ENCODE peak calls at places on chromosomes 7 and 10, in eight cellular contexts. One of them, this sample, is unnamed.
A peak's percentile ranks its signal among the peaks of the same experiment; 100 is the strongest.

GRCh38 chr7:129655801-129656200 is 44.3 kb downstream of the NRF1 start:
- DNase-seq in PC-3: no peak
- DNase-seq in cardiac muscle cell: no peak
- DNase-seq in Caco-2: no peak
- DNase-seq in fibroblast of pulmonary artery: no peak
- DNase-seq in ovary: no peak
- DNase-seq in A549: no peak
- DNase-seq in fibroblast of mammary gland: no peak
- DNase-seq in this sample: no peak

GRCh38 chr7:135715673-135716072 is 12.3 kb downstream of the SLC13A4 start:
- DNase-seq in PC-3: no peak
- DNase-seq in cardiac muscle cell: no peak
- DNase-seq in Caco-2: no peak
- DNase-seq in fibroblast of pulmonary artery: no peak
- DNase-seq in ovary: no peak
- DNase-seq in A549: no peak
- DNase-seq in fibroblast of mammary gland: no peak
- DNase-seq in this sample: no peak

GRCh38 chr10:14571866-14572507 is 202.7 kb downstream of the FAM107B start:
- DNase-seq in PC-3: peak; percentile 72
- DNase-seq in cardiac muscle cell: peak; percentile 37
- DNase-seq in Caco-2: no peak
- DNase-seq in fibroblast of pulmonary artery: peak; percentile 60
- DNase-seq in ovary: no peak
- DNase-seq in A549: peak; percentile 96
- DNase-seq in fibroblast of mammary gland: peak; percentile 12
- DNase-seq in this sample: peak; percentile 96

GRCh38 chr10:126391162-126391880 is 3.0 kb upstream of the ADAM12 start:
- DNase-seq in PC-3: no peak
- DNase-seq in cardiac muscle cell: peak; percentile 68
- DNase-seq in Caco-2: no peak
- DNase-seq in fibroblast of pulmonary artery: peak; percentile 79
- DNase-seq in ovary: peak; percentile 25
- DNase-seq in A549: no peak
- DNase-seq in fibroblast of mammary gland: peak; percentile 83
- DNase-seq in this sample: no peak

GRCh38 chr10:66747451-66747850 is 178.4 kb upstream of the LRRTM3 start:
- DNase-seq in PC-3: peak; percentile 100
- DNase-seq in cardiac muscle cell: peak; percentile 77
- DNase-seq in Caco-2: no peak
- DNase-seq in fibroblast of pulmonary artery: peak; percentile 78
- DNase-seq in ovary: no peak
- DNase-seq in A549: no peak
- DNase-seq in fibroblast of mammary gland: peak; percentile 14
- DNase-seq in this sample: peak; percentile 45

GRCh38 chr7:93117327-93117726 is 452 bp downstream of the SAMD9 start:
- DNase-seq in PC-3: no peak
- DNase-seq in cardiac muscle cell: peak; percentile 1
- DNase-seq in Caco-2: no peak
- DNase-seq in fibroblast of pulmonary artery: no peak
- DNase-seq in ovary: no peak
- DNase-seq in A549: no peak
- DNase-seq in fibroblast of mammary gland: no peak
- DNase-seq in this sample: no peak

GRCh38 chr7:131254211-131254610 is 73.5 kb upstream of the MKLN1 start:
- DNase-seq in PC-3: peak; percentile 13
- DNase-seq in cardiac muscle cell: no peak
- DNase-seq in Caco-2: no peak
- DNase-seq in fibroblast of pulmonary artery: peak; percentile 39
- DNase-seq in ovary: no peak
- DNase-seq in A549: no peak
- DNase-seq in fibroblast of mammary gland: no peak
- DNase-seq in this sample: peak; percentile 10

GRCh38 chr10:78968960-78969359 is 99.8 kb upstream of the ZMIZ1 start:
- DNase-seq in PC-3: no peak
- DNase-seq in cardiac muscle cell: no peak
- DNase-seq in Caco-2: no peak
- DNase-seq in fibroblast of pulmonary artery: no peak
- DNase-seq in ovary: no peak
- DNase-seq in A549: no peak
- DNase-seq in fibroblast of mammary gland: no peak
- DNase-seq in this sample: no peak

GRCh38 chr10:71598673-71599072 is 120.9 kb downstream of the C10orf105 start:
- DNase-seq in PC-3: no peak
- DNase-seq in cardiac muscle cell: peak; percentile 87
- DNase-seq in Caco-2: no peak
- DNase-seq in fibroblast of pulmonary artery: peak; percentile 61
- DNase-seq in ovary: peak; percentile 80
- DNase-seq in A549: no peak
- DNase-seq in fibroblast of mammary gland: peak; percentile 86
- DNase-seq in this sample: no peak

GRCh38 chr7:18320971-18321567 is 174.5 kb upstream of the HDAC9 start:
- DNase-seq in PC-3: peak; percentile 73
- DNase-seq in cardiac muscle cell: peak; percentile 73
- DNase-seq in Caco-2: peak; percentile 28
- DNase-seq in fibroblast of pulmonary artery: peak; percentile 74
- DNase-seq in ovary: no peak
- DNase-seq in A549: peak; percentile 55
- DNase-seq in fibroblast of mammary gland: peak; percentile 64
- DNase-seq in this sample: peak; percentile 66

GRCh38 chr7:110373514-110374258 is 717.2 kb upstream of the LRRN3 start:
- DNase-seq in PC-3: no peak
- DNase-seq in cardiac muscle cell: no peak
- DNase-seq in Caco-2: peak; percentile 19
- DNase-seq in fibroblast of pulmonary artery: no peak
- DNase-seq in ovary: no peak
- DNase-seq in A549: no peak
- DNase-seq in fibroblast of mammary gland: no peak
- DNase-seq in this sample: no peak

GRCh38 chr7:50781894-50782293 is 802 bp downstream of the GRB10 start:
- DNase-seq in PC-3: no peak
- DNase-seq in cardiac muscle cell: no peak
- DNase-seq in Caco-2: no peak
- DNase-seq in fibroblast of pulmonary artery: no peak
- DNase-seq in ovary: no peak
- DNase-seq in A549: no peak
- DNase-seq in fibroblast of mammary gland: no peak
- DNase-seq in this sample: no peak
- H3K4me3 ChIP-seq in PC-3: peak overlapping the region; percentile 68
- H3K4me3 ChIP-seq in cardiac muscle cell: peak overlapping the region; percentile 56
- H3K4me3 ChIP-seq in Caco-2: peak overlapping the region; percentile 21
- H3K4me3 ChIP-seq in fibroblast of pulmonary artery: peak overlapping the region; percentile 29
- H3K4me3 ChIP-seq in ovary: peak overlapping the region; percentile 46
- H3K4me3 ChIP-seq in A549: peak overlapping the region; percentile 46
- H3K4me3 ChIP-seq in fibroblast of mammary gland: no peak overlapping the region
- H3K4me3 ChIP-seq in this sample: peak overlapping the region; percentile 32

GRCh38 chr10:120494313-120494710 is 37.3 kb downstream of the PLPP4 start:
- DNase-seq in PC-3: no peak
- DNase-seq in cardiac muscle cell: no peak
- DNase-seq in Caco-2: no peak
- DNase-seq in fibroblast of pulmonary artery: no peak
- DNase-seq in ovary: no peak
- DNase-seq in A549: no peak
- DNase-seq in fibroblast of mammary gland: no peak
- DNase-seq in this sample: no peak
- TF ChIP-seq CTCF in PC-3: no peak
- TF ChIP-seq CTCF in cardiac muscle cell: no peak
- TF ChIP-seq CTCF in Caco-2: no peak
- TF ChIP-seq CTCF in fibroblast of pulmonary artery: no peak
- TF ChIP-seq CTCF in ovary: no peak
- TF ChIP-seq CTCF in A549: no peak
- TF ChIP-seq CTCF in fibroblast of mammary gland: no peak
- TF ChIP-seq CTCF in this sample: no peak

GRCh38 chr10:75957721-75958120 is 526.3 kb downstream of the LRMDA start:
- DNase-seq in PC-3: no peak
- DNase-seq in cardiac muscle cell: no peak
- DNase-seq in Caco-2: no peak
- DNase-seq in fibroblast of pulmonary artery: no peak
- DNase-seq in ovary: no peak
- DNase-seq in A549: no peak
- DNase-seq in fibroblast of mammary gland: no peak
- DNase-seq in this sample: no peak

GRCh38 chr10:75967491-75967890 is 536.1 kb downstream of the LRMDA start:
- DNase-seq in PC-3: no peak
- DNase-seq in cardiac muscle cell: no peak
- DNase-seq in Caco-2: no peak
- DNase-seq in fibroblast of pulmonary artery: no peak
- DNase-seq in ovary: no peak
- DNase-seq in A549: no peak
- DNase-seq in fibroblast of mammary gland: no peak
- DNase-seq in this sample: no peak

GRCh38 chr10:75959912-75960311 is 528.5 kb downstream of the LRMDA start:
- DNase-seq in PC-3: no peak
- DNase-seq in cardiac muscle cell: no peak
- DNase-seq in Caco-2: no peak
- DNase-seq in fibroblast of pulmonary artery: no peak
- DNase-seq in ovary: no peak
- DNase-seq in A549: no peak
- DNase-seq in fibroblast of mammary gland: no peak
- DNase-seq in this sample: no peak

GRCh38 chr10:75959209-75959608 is 527.8 kb downstream of the LRMDA start:
- DNase-seq in PC-3: peak; percentile 99
- DNase-seq in cardiac muscle cell: peak; percentile 58
- DNase-seq in Caco-2: peak; percentile 9
- DNase-seq in fibroblast of pulmonary artery: peak; percentile 41
- DNase-seq in ovary: no peak
- DNase-seq in A549: peak; percentile 50
- DNase-seq in fibroblast of mammary gland: peak; percentile 91
- DNase-seq in this sample: peak; percentile 77

GRCh38 chr10:75962395-75963061 is 531.1 kb downstream of the LRMDA start:
- DNase-seq in PC-3: no peak
- DNase-seq in cardiac muscle cell: no peak
- DNase-seq in Caco-2: no peak
- DNase-seq in fibroblast of pulmonary artery: no peak
- DNase-seq in ovary: no peak
- DNase-seq in A549: no peak
- DNase-seq in fibroblast of mammary gland: no peak
- DNase-seq in this sample: no peak
- H3K4me3 ChIP-seq in PC-3: no peak overlapping the region
- H3K4me3 ChIP-seq in cardiac muscle cell: no peak overlapping the region
- H3K4me3 ChIP-seq in Caco-2: no peak overlapping the region
- H3K4me3 ChIP-seq in fibroblast of pulmonary artery: no peak overlapping the region
- H3K4me3 ChIP-seq in ovary: no peak overlapping the region
- H3K4me3 ChIP-seq in A549: no peak overlapping the region
- H3K4me3 ChIP-seq in fibroblast of mammary gland: no peak overlapping the region
- H3K4me3 ChIP-seq in this sample: no peak overlapping the region

GRCh38 chr7:11570922-11571550 is 261.0 kb downstream of the THSD7A start:
- DNase-seq in PC-3: no peak
- DNase-seq in cardiac muscle cell: no peak
- DNase-seq in Caco-2: no peak
- DNase-seq in fibroblast of pulmonary artery: peak; percentile 13
- DNase-seq in ovary: no peak
- DNase-seq in A549: peak; percentile 25
- DNase-seq in fibroblast of mammary gland: peak; percentile 64
- DNase-seq in this sample: no peak
- TF ChIP-seq CTCF in PC-3: no peak
- TF ChIP-seq CTCF in cardiac muscle cell: no peak
- TF ChIP-seq CTCF in Caco-2: no peak
- TF ChIP-seq CTCF in fibroblast of pulmonary artery: no peak
- TF ChIP-seq CTCF in ovary: no peak
- TF ChIP-seq CTCF in A549: no peak
- TF ChIP-seq CTCF in fibroblast of mammary gland: no peak
- TF ChIP-seq CTCF in this sample: no peak

GRCh38 chr10:116849271-116850057 is at the start of gene ENO4:
- DNase-seq in PC-3: peak; percentile 69
- DNase-seq in cardiac muscle cell: peak; percentile 87
- DNase-seq in Caco-2: peak; percentile 85
- DNase-seq in fibroblast of pulmonary artery: peak; percentile 80
- DNase-seq in ovary: peak; percentile 91
- DNase-seq in A549: peak; percentile 89
- DNase-seq in fibroblast of mammary gland: peak; percentile 71
- DNase-seq in this sample: peak; percentile 90

GRCh38 chr10:116845823-116846222 is 3.5 kb upstream of the ENO4 start:
- DNase-seq in PC-3: no peak
- DNase-seq in cardiac muscle cell: no peak
- DNase-seq in Caco-2: no peak
- DNase-seq in fibroblast of pulmonary artery: no peak
- DNase-seq in ovary: no peak
- DNase-seq in A549: no peak
- DNase-seq in fibroblast of mammary gland: no peak
- DNase-seq in this sample: no peak

GRCh38 chr10:116848912-116849270 is 408 bp upstream of the ENO4 start:
- DNase-seq in PC-3: no peak
- DNase-seq in cardiac muscle cell: no peak
- DNase-seq in Caco-2: no peak
- DNase-seq in fibroblast of pulmonary artery: no peak
- DNase-seq in ovary: no peak
- DNase-seq in A549: no peak
- DNase-seq in fibroblast of mammary gland: no peak
- DNase-seq in this sample: no peak

GRCh38 chr10:116850058-116850611 is 836 bp downstream of the ENO4 start:
- DNase-seq in PC-3: no peak
- DNase-seq in cardiac muscle cell: no peak
- DNase-seq in Caco-2: no peak
- DNase-seq in fibroblast of pulmonary artery: no peak
- DNase-seq in ovary: no peak
- DNase-seq in A549: no peak
- DNase-seq in fibroblast of mammary gland: no peak
- DNase-seq in this sample: no peak

GRCh38 chr10:116848032-116848911 is 1.0 kb upstream of the ENO4 start:
- DNase-seq in PC-3: no peak
- DNase-seq in cardiac muscle cell: no peak
- DNase-seq in Caco-2: no peak
- DNase-seq in fibroblast of pulmonary artery: no peak
- DNase-seq in ovary: no peak
- DNase-seq in A549: no peak
- DNase-seq in fibroblast of mammary gland: peak; percentile 27
- DNase-seq in this sample: peak; percentile 12
- H3K4me3 ChIP-seq in PC-3: peak overlapping the region; percentile 93
- H3K4me3 ChIP-seq in cardiac muscle cell: peak overlapping the region; percentile 73
- H3K4me3 ChIP-seq in Caco-2: peak overlapping the region; percentile 68
- H3K4me3 ChIP-seq in fibroblast of pulmonary artery: peak overlapping the region; percentile 68
- H3K4me3 ChIP-seq in ovary: peak overlapping the region; percentile 48
- H3K4me3 ChIP-seq in A549: peak overlapping the region; percentile 82
- H3K4me3 ChIP-seq in fibroblast of mammary gland: peak overlapping the region; percentile 69
- H3K4me3 ChIP-seq in this sample: peak overlapping the region; percentile 89

GRCh38 chr7:76515999-76516443 is 5.7 kb downstream of the UPK3B start:
- DNase-seq in PC-3: peak; percentile 51
- DNase-seq in cardiac muscle cell: peak; percentile 58
- DNase-seq in Caco-2: peak; percentile 65
- DNase-seq in fibroblast of pulmonary artery: peak; percentile 64
- DNase-seq in ovary: peak; percentile 80
- DNase-seq in A549: no peak
- DNase-seq in fibroblast of mammary gland: peak; percentile 40
- DNase-seq in this sample: peak; percentile 32
- TF ChIP-seq CTCF in PC-3: peak; percentile 76
- TF ChIP-seq CTCF in cardiac muscle cell: peak; percentile 54
- TF ChIP-seq CTCF in Caco-2: peak; percentile 50
- TF ChIP-seq CTCF in fibroblast of pulmonary artery: peak; percentile 97
- TF ChIP-seq CTCF in ovary: peak; percentile 34
- TF ChIP-seq CTCF in A549: peak; percentile 49
- TF ChIP-seq CTCF in fibroblast of mammary gland: peak; percentile 71
- TF ChIP-seq CTCF in this sample: peak; percentile 72